ENCODE peak calls at places on chromosomes 4 and X, in ten cellular contexts. One of them, this sample, is unnamed.

GRCh38 chr4:8516061-8516573 is 64.1 kb upstream of the GPR78 start:
- DNase-seq in CD4-positive, alpha-beta memory T cell: no peak
- DNase-seq in AG04449: no peak
- DNase-seq in spleen: no peak
- DNase-seq in psoas muscle: no peak
- DNase-seq in cardiac muscle cell: no peak
- DNase-seq in aorta: no peak
- DNase-seq in coronary artery: no peak
- DNase-seq in BJ: no peak
- DNase-seq in uterus: no peak
- DNase-seq in this sample: no peak

GRCh38 chr4:185534850-185535761 is at the start of gene PDLIM3:
- DNase-seq in coronary artery: peak
- DNase-seq in aorta: peak
- DNase-seq in cardiac muscle cell: peak
- DNase-seq in CD4-positive, alpha-beta memory T cell: no peak
- DNase-seq in psoas muscle: peak
- DNase-seq in spleen: peak
- DNase-seq in AG04449: no peak
- DNase-seq in uterus: peak
- DNase-seq in BJ: no peak
- DNase-seq in this sample: no peak

GRCh38 chr4:1682860-1683259 is 1.3 kb downstream of the FAM53A start:
- DNase-seq in uterus: no peak
- DNase-seq in AG04449: no peak
- DNase-seq in CD4-positive, alpha-beta memory T cell: no peak
- DNase-seq in coronary artery: no peak
- DNase-seq in spleen: peak
- DNase-seq in BJ: no peak
- DNase-seq in psoas muscle: no peak
- DNase-seq in cardiac muscle cell: no peak
- DNase-seq in aorta: peak
- DNase-seq in this sample: no peak

GRCh38 chr4:71595576-71596108 is 188.2 kb downstream of the GC start:
- DNase-seq in psoas muscle: no peak
- DNase-seq in coronary artery: no peak
- DNase-seq in cardiac muscle cell: no peak
- DNase-seq in BJ: no peak
- DNase-seq in uterus: no peak
- DNase-seq in AG04449: no peak
- DNase-seq in spleen: no peak
- DNase-seq in aorta: no peak
- DNase-seq in CD4-positive, alpha-beta memory T cell: no peak
- DNase-seq in this sample: no peak

GRCh38 chr4:31458813-31459212 is 738.6 kb downstream of the PCDH7 start:
- DNase-seq in CD4-positive, alpha-beta memory T cell: no peak
- DNase-seq in psoas muscle: no peak
- DNase-seq in cardiac muscle cell: no peak
- DNase-seq in spleen: no peak
- DNase-seq in coronary artery: no peak
- DNase-seq in aorta: no peak
- DNase-seq in BJ: no peak
- DNase-seq in uterus: no peak
- DNase-seq in AG04449: no peak
- DNase-seq in this sample: peak

GRCh38 chr4:77172336-77172735 is 15.3 kb downstream of the CCNG2 start:
- DNase-seq in CD4-positive, alpha-beta memory T cell: no peak
- DNase-seq in aorta: no peak
- DNase-seq in uterus: no peak
- DNase-seq in spleen: no peak
- DNase-seq in coronary artery: no peak
- DNase-seq in AG04449: peak
- DNase-seq in cardiac muscle cell: no peak
- DNase-seq in psoas muscle: no peak
- DNase-seq in BJ: peak
- DNase-seq in this sample: peak

GRCh38 chr4:118755438-118756226 is 70.4 kb downstream of the METTL14 start:
- DNase-seq in aorta: no peak
- DNase-seq in cardiac muscle cell: no peak
- DNase-seq in psoas muscle: no peak
- DNase-seq in AG04449: no peak
- DNase-seq in CD4-positive, alpha-beta memory T cell: no peak
- DNase-seq in coronary artery: no peak
- DNase-seq in uterus: no peak
- DNase-seq in spleen: no peak
- DNase-seq in BJ: no peak
- DNase-seq in this sample: no peak

GRCh38 chrX:15547356-15547755 is 46.7 kb downstream of the BMX start:
- DNase-seq in cardiac muscle cell: no peak
- DNase-seq in coronary artery: no peak
- DNase-seq in AG04449: no peak
- DNase-seq in uterus: no peak
- DNase-seq in BJ: no peak
- DNase-seq in aorta: no peak
- DNase-seq in psoas muscle: no peak
- DNase-seq in spleen: no peak
- DNase-seq in CD4-positive, alpha-beta memory T cell: no peak
- DNase-seq in this sample: no peak

GRCh38 chr4:65791807-65792308 is 121.6 kb upstream of the EPHA5 start:
- DNase-seq in BJ: no peak
- DNase-seq in spleen: no peak
- DNase-seq in psoas muscle: no peak
- DNase-seq in cardiac muscle cell: peak
- DNase-seq in coronary artery: no peak
- DNase-seq in CD4-positive, alpha-beta memory T cell: no peak
- DNase-seq in uterus: no peak
- DNase-seq in AG04449: no peak
- DNase-seq in aorta: no peak
- DNase-seq in this sample: peak

GRCh38 chrX:81082649-81083048 is 119.1 kb downstream of the HMGN5 start:
- DNase-seq in psoas muscle: no peak
- DNase-seq in uterus: no peak
- DNase-seq in cardiac muscle cell: no peak
- DNase-seq in coronary artery: no peak
- DNase-seq in BJ: no peak
- DNase-seq in aorta: no peak
- DNase-seq in AG04449: no peak
- DNase-seq in CD4-positive, alpha-beta memory T cell: no peak
- DNase-seq in spleen: no peak
- DNase-seq in this sample: no peak

GRCh38 chrX:37746951-37747350 is 32.9 kb upstream of the CYBB start:
- DNase-seq in spleen: no peak
- DNase-seq in BJ: no peak
- DNase-seq in AG04449: no peak
- DNase-seq in cardiac muscle cell: no peak
- DNase-seq in psoas muscle: no peak
- DNase-seq in CD4-positive, alpha-beta memory T cell: no peak
- DNase-seq in coronary artery: no peak
- DNase-seq in uterus: no peak
- DNase-seq in aorta: no peak
- DNase-seq in this sample: no peak

GRCh38 chr4:109671350-109671749 is 31.9 kb downstream of the CASP6 start:
- DNase-seq in psoas muscle: no peak
- DNase-seq in CD4-positive, alpha-beta memory T cell: no peak
- DNase-seq in BJ: no peak
- DNase-seq in cardiac muscle cell: no peak
- DNase-seq in aorta: no peak
- DNase-seq in coronary artery: no peak
- DNase-seq in spleen: no peak
- DNase-seq in AG04449: no peak
- DNase-seq in uterus: no peak
- DNase-seq in this sample: no peak

GRCh38 chrX:103446665-103447302 is 70.4 kb downstream of the BEX3 start:
- DNase-seq in BJ: no peak
- DNase-seq in uterus: no peak
- DNase-seq in AG04449: no peak
- DNase-seq in cardiac muscle cell: no peak
- DNase-seq in spleen: no peak
- DNase-seq in psoas muscle: no peak
- DNase-seq in coronary artery: no peak
- DNase-seq in CD4-positive, alpha-beta memory T cell: peak
- DNase-seq in aorta: no peak
- DNase-seq in this sample: peak

GRCh38 chrX:103439161-103439560 is 62.8 kb downstream of the BEX3 start:
- DNase-seq in AG04449: no peak
- DNase-seq in cardiac muscle cell: no peak
- DNase-seq in aorta: no peak
- DNase-seq in psoas muscle: no peak
- DNase-seq in CD4-positive, alpha-beta memory T cell: no peak
- DNase-seq in spleen: no peak
- DNase-seq in BJ: no peak
- DNase-seq in coronary artery: no peak
- DNase-seq in uterus: no peak
- DNase-seq in this sample: no peak

GRCh38 chrX:103441878-103442535 is 65.7 kb downstream of the BEX3 start:
- DNase-seq in BJ: no peak
- DNase-seq in AG04449: no peak
- DNase-seq in spleen: no peak
- DNase-seq in uterus: no peak
- DNase-seq in cardiac muscle cell: no peak
- DNase-seq in psoas muscle: no peak
- DNase-seq in CD4-positive, alpha-beta memory T cell: no peak
- DNase-seq in aorta: no peak
- DNase-seq in coronary artery: no peak
- DNase-seq in this sample: no peak

GRCh38 chrX:103440621-103441020 is 64.3 kb downstream of the BEX3 start:
- DNase-seq in AG04449: no peak
- DNase-seq in BJ: no peak
- DNase-seq in aorta: no peak
- DNase-seq in psoas muscle: no peak
- DNase-seq in CD4-positive, alpha-beta memory T cell: no peak
- DNase-seq in coronary artery: no peak
- DNase-seq in spleen: no peak
- DNase-seq in cardiac muscle cell: no peak
- DNase-seq in uterus: no peak
- DNase-seq in this sample: peak

DNA sequence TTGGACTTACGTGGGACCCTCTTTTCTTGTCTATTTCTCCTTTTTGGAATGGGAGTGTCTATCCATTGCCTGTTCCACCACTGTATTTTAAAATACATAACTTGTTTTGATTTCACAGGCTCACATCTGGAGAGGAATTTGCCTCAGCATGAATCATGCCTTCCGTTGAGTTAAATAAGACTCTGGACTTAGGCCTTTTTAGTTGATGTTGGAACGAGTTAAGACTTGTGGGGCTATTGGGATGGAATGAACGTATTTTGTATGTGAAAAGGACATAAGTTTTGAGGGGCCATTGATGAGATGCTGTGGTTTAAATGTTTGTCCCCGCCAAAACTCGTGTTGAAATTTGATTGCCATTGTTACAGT is 66.2 kb downstream of the BEX3 start:
- DNase-seq in spleen: no peak
- DNase-seq in AG04449: no peak
- DNase-seq in uterus: no peak
- DNase-seq in CD4-positive, alpha-beta memory T cell: no peak
- DNase-seq in aorta: no peak
- DNase-seq in BJ: no peak
- DNase-seq in psoas muscle: no peak
- DNase-seq in coronary artery: no peak
- DNase-seq in cardiac muscle cell: no peak
- DNase-seq in this sample: peak
- H3K4me3 ChIP-seq in spleen: no peak
- H3K4me3 ChIP-seq in AG04449: no peak
- H3K4me3 ChIP-seq in uterus: no peak
- H3K4me3 ChIP-seq in CD4-positive, alpha-beta memory T cell: no peak
- H3K4me3 ChIP-seq in aorta: no peak
- H3K4me3 ChIP-seq in BJ: no peak
- H3K4me3 ChIP-seq in psoas muscle: no peak
- H3K4me3 ChIP-seq in coronary artery: no peak
- H3K4me3 ChIP-seq in cardiac muscle cell: no peak
- H3K4me3 ChIP-seq in this sample: no peak

DNA sequence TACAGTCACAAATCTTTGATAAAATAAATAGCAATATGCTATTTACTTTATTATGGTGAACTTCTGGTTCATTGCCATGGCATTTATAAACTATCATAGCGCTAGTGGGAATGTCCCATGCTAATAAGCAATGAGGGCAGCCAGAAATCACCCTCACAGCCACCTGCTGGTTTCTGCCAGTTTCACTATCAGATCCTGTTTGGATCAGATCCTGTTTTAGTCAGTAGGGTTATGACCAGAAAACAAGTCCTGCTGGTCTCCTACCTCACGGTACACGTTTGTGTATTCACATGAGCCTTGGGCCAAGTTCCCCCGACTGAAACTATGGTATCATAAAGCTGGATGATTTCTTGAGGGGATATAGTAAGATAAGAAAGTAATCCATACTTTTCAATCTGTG is 17.7 kb downstream of the FOXR2 start:
- DNase-seq in aorta: no peak
- DNase-seq in spleen: no peak
- DNase-seq in CD4-positive, alpha-beta memory T cell: no peak
- DNase-seq in cardiac muscle cell: no peak
- DNase-seq in psoas muscle: no peak
- DNase-seq in BJ: no peak
- DNase-seq in coronary artery: no peak
- DNase-seq in AG04449: no peak
- DNase-seq in uterus: no peak
- DNase-seq in this sample: no peak
- H3K4me3 ChIP-seq in aorta: no peak
- H3K4me3 ChIP-seq in spleen: no peak
- H3K4me3 ChIP-seq in CD4-positive, alpha-beta memory T cell: no peak
- H3K4me3 ChIP-seq in cardiac muscle cell: no peak
- H3K4me3 ChIP-seq in psoas muscle: no peak
- H3K4me3 ChIP-seq in BJ: no peak
- H3K4me3 ChIP-seq in coronary artery: no peak
- H3K4me3 ChIP-seq in AG04449: no peak
- H3K4me3 ChIP-seq in uterus: no peak
- H3K4me3 ChIP-seq in this sample: no peak

DNA sequence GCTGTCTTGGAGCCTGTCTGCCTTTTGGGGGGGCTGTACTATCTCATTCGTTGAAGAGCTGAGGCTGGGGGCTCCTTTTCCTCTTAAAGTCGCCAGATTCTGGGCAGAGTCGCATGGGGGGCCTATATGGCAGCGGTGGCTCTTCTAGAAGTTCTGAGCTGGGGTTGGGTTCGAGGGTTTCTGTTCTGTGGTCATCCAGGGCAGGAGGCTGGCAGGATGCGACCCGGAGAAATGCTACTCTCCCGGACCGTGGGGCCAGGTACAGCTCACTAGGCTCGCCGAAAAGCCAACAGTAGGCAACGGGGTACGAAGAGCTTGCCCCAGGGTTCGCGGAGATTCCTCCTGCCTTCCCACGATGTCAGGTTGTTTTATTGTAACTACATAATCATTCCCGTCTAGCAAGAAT is 1.9 kb upstream of the CITED1 start:
- DNase-seq in AG04449: no peak
- DNase-seq in coronary artery: no peak
- DNase-seq in psoas muscle: no peak
- DNase-seq in BJ: no peak
- DNase-seq in uterus: no peak
- DNase-seq in CD4-positive, alpha-beta memory T cell: no peak
- DNase-seq in cardiac muscle cell: no peak
- DNase-seq in aorta: no peak
- DNase-seq in spleen: no peak
- DNase-seq in this sample: no peak
- H3K4me3 ChIP-seq in AG04449: no peak
- H3K4me3 ChIP-seq in coronary artery: peak
- H3K4me3 ChIP-seq in psoas muscle: peak
- H3K4me3 ChIP-seq in BJ: no peak
- H3K4me3 ChIP-seq in uterus: peak
- H3K4me3 ChIP-seq in CD4-positive, alpha-beta memory T cell: no peak
- H3K4me3 ChIP-seq in cardiac muscle cell: peak
- H3K4me3 ChIP-seq in aorta: peak
- H3K4me3 ChIP-seq in spleen: no peak
- H3K4me3 ChIP-seq in this sample: no peak

GRCh38 chrX:40871385-40872082 is 136.2 kb upstream of the MED14 start:
- DNase-seq in aorta: no peak
- DNase-seq in BJ: no peak
- DNase-seq in cardiac muscle cell: peak
- DNase-seq in uterus: no peak
- DNase-seq in psoas muscle: no peak
- DNase-seq in AG04449: no peak
- DNase-seq in spleen: no peak
- DNase-seq in CD4-positive, alpha-beta memory T cell: no peak
- DNase-seq in coronary artery: no peak
- DNase-seq in this sample: no peak
- H3K4me3 ChIP-seq in aorta: no peak
- H3K4me3 ChIP-seq in BJ: no peak
- H3K4me3 ChIP-seq in cardiac muscle cell: no peak
- H3K4me3 ChIP-seq in uterus: no peak
- H3K4me3 ChIP-seq in psoas muscle: no peak
- H3K4me3 ChIP-seq in AG04449: no peak
- H3K4me3 ChIP-seq in spleen: no peak
- H3K4me3 ChIP-seq in CD4-positive, alpha-beta memory T cell: no peak
- H3K4me3 ChIP-seq in coronary artery: no peak
- H3K4me3 ChIP-seq in this sample: no peak

This sample was measured in astrocyte of the cerebellum.